ENCODE peak calls at places on chromosomes 11 and 22, in seven cellular contexts. K is A549, I is heart left ventricle, G is transverse colon, H is sigmoid colon, F is HCT116, P is Peyer's patch. M is an unnamed sample.

GRCh38 chr22:30947821-30948454 is 20.6 kb downstream of the MORC2 start:
- DNase-seq in K (no peak), P (no peak), G (no peak), I (no peak), F (peak; percentile 16), H (no peak), M (no peak)

GRCh38 chr11:68313574-68314202 is 1.3 kb downstream of the LRP5 start:
- DNase-seq in K (no peak), F (no peak), G (no peak), H (no peak), I (peak; percentile 35), P (no peak), M (no peak)

GRCh38 chr11:76394411-76394810 is 13.3 kb downstream of the GVQW3 start:
- DNase-seq in G (no peak), P (no peak), F (no peak), K (no peak), I (no peak), H (no peak), M (no peak)

GRCh38 chr11:116379185-116379828 is 393.5 kb downstream of the BUD13 start:
- DNase-seq in P (no peak), G (peak; percentile 11), H (no peak), K (no peak), I (no peak), F (no peak), M (no peak)

GRCh38 chr22:30423296-30423958 is 2.1 kb upstream of the MTFP1 start:
- DNase-seq in G (peak; percentile 56), P (peak; percentile 70), H (peak; percentile 83), I (no peak), F (no peak), K (no peak), M (no peak)

GRCh38 chr11:116471608-116472007 is 301.2 kb downstream of the BUD13 start:
- DNase-seq in P (no peak), I (no peak), F (peak; percentile 32), G (no peak), K (no peak), H (no peak), M (no peak)

GRCh38 chr11:10742460-10743208 is 8.4 kb upstream of the CTR9 start:
- DNase-seq in F (no peak), K (no peak), P (no peak), H (no peak), G (no peak), I (no peak), M (no peak)

GRCh38 chr11:130999992-131000770 is 83.9 kb upstream of the SNX19 start:
- DNase-seq in K (peak; percentile 38), P (no peak), I (no peak), H (no peak), G (no peak), F (peak; percentile 19), M (no peak)

GRCh38 chr11:106482920-106483761 is 405.7 kb downstream of the AASDHPPT start:
- DNase-seq in H (no peak), I (no peak), F (no peak), G (no peak), K (no peak), P (no peak), M (no peak)

GRCh38 chr22:33512961-33513360 is 407.3 kb downstream of the LARGE1 start:
- DNase-seq in H (no peak), K (no peak), I (no peak), P (no peak), F (no peak), G (no peak), M (no peak)

GRCh38 chr11:82865841-82866240 is 34.4 kb downstream of the PRCP start:
- DNase-seq in F (no peak), I (no peak), P (no peak), G (no peak), H (no peak), K (no peak), M (no peak)

GRCh38 chr11:82863209-82863608 is 37.0 kb downstream of the PRCP start:
- DNase-seq in P (no peak), F (no peak), G (no peak), K (no peak), I (no peak), H (no peak), M (no peak)

GRCh38 chr11:82867495-82868082 is 32.6 kb downstream of the PRCP start:
- DNase-seq in F (peak; percentile 64), I (peak; percentile 58), P (peak; percentile 93), K (peak; percentile 50), G (peak; percentile 75), H (peak; percentile 83), M (peak; percentile 99)

GRCh38 chr11:82862379-82862778 is 37.9 kb downstream of the PRCP start:
- DNase-seq in G (no peak), F (no peak), P (no peak), I (no peak), K (no peak), H (no peak), M (no peak)

DNA sequence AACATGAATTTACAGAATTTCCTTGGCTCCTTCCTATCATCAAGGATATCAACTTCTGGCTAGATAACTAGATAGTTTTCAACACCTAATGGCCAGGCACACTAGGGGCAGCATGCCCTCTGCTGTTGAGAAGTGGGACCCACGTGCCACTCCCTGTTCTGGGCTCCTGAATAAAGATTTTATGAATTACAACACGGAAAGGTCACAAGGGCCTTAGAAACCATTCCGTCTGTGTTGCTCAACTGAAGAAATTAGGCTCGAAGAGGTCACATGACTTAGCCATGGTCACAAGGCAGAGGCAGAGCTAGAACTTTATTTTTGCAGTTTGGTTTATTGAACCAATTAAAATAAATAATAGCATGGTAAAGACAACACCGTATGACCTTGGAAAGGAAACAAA is 36.0 kb downstream of the PRCP start:
- DNase-seq in F (peak; percentile 32), P (peak; percentile 74), K (peak; percentile 66), H (peak; percentile 81), I (peak; percentile 29), G (peak; percentile 44), M (peak; percentile 69)
- TF ChIP-seq CTCF in F (peak; percentile 75), P (peak; percentile 2), K (peak; percentile 67), H (no peak), I (peak; percentile 57), G (peak; percentile 57), M (peak; percentile 48)

GRCh38 chr22:29072979-29073617 is at the start of gene KREMEN1:
- DNase-seq in G (peak; percentile 26), I (no peak), P (no peak), F (no peak), K (no peak), H (no peak), M (no peak)

GRCh38 chr22:29070490-29070889 is 2.3 kb upstream of the KREMEN1 start:
- DNase-seq in G (no peak), P (no peak), K (no peak), I (no peak), F (no peak), H (no peak), M (no peak)

GRCh38 chr22:29069476-29069875 is 3.4 kb upstream of the KREMEN1 start:
- DNase-seq in K (no peak), P (no peak), I (no peak), G (no peak), F (no peak), H (no peak), M (no peak)

GRCh38 chr22:29072193-29072978 is 449 bp upstream of the KREMEN1 start:
- DNase-seq in K (peak; percentile 63), H (peak; percentile 90), I (peak; percentile 86), G (peak; percentile 97), F (peak; percentile 89), P (peak; percentile 96), M (peak; percentile 78)

GRCh38 chr22:29071261-29072045 is 1.4 kb upstream of the KREMEN1 start:
- DNase-seq in F (no peak), H (peak; percentile 75), G (peak; percentile 75), I (no peak), K (no peak), P (peak; percentile 72), M (no peak)
- TF ChIP-seq POLR2A in F (no peak), H (no peak), G (peak; percentile 50), I (no peak), K (no peak), P (no peak), M (no peak)

GRCh38 chr22:44994399-44995281 is 15.2 kb downstream of the PHF21B start:
- DNase-seq in F (no peak), H (no peak), K (no peak), P (no peak), I (no peak), G (no peak), M (no peak)
- H3K27ac ChIP-seq in F (no peak overlapping the region), H (no peak overlapping the region), K (no peak overlapping the region), P (no peak overlapping the region), I (no peak overlapping the region), G (no peak overlapping the region), M (no peak overlapping the region)

GRCh38 chr11:61111060-61111435 is 8.8 kb downstream of the CD5 start:
- DNase-seq in I (no peak), G (no peak), K (no peak), F (no peak), H (no peak), P (no peak), M (no peak)
- TF ChIP-seq CTCF in I (no peak), G (no peak), K (no peak), F (no peak), H (no peak), P (no peak), M (no peak)

GRCh38 chr11:95373241-95373640 is 142.2 kb upstream of the SESN3 start:
- DNase-seq in P (no peak), F (no peak), G (no peak), K (no peak), H (no peak), I (no peak), M (no peak)

GRCh38 chr11:95375451-95375850 is 144.4 kb upstream of the SESN3 start:
- DNase-seq in G (no peak), K (no peak), P (no peak), H (no peak), I (no peak), F (no peak), M (no peak)

GRCh38 chr11:95375881-95376280 is 144.9 kb upstream of the SESN3 start:
- DNase-seq in K (no peak), H (no peak), I (no peak), F (no peak), P (no peak), G (no peak), M (no peak)

GRCh38 chr11:95372097-95372656 is 141.2 kb upstream of the SESN3 start:
- DNase-seq in H (no peak), K (no peak), G (no peak), I (no peak), F (no peak), P (no peak), M (no peak)

GRCh38 chr11:95371147-95371546 is 140.1 kb upstream of the SESN3 start:
- DNase-seq in K (no peak), P (no peak), H (no peak), I (no peak), G (no peak), F (no peak), M (no peak)
- TF ChIP-seq POLR2A in K (no peak), P (no peak), H (no peak), I (no peak), G (no peak), F (no peak), M (no peak)

DNA sequence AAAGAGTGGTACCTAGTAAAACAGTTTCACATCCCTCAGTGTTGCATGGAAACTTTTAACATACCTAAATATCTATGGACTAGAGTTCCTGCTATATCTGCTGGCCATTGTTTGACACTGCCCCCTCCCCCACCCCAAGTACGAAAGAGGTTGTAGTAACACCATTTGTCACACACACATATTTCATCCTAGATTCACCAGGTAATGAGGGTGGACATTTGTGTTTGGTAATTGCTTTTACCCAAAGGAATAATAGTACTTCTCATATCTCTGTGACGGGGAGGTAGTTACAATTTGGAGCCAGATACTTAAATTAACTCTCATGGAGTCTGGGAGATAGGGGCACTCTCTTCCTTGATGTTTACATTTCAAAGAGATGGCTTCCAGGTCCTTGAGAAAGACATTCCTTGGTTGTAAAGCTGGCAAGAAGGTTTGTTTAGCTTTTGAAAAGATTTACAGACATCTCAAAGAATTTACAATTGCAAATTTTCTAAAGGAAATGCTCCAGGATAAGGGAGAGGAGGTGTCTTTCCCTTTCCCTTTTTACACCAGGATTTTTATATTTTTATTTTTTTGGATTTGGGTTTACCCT is 38.8 kb downstream of the REXO2 start:
- DNase-seq in G (no peak), K (no peak), F (no peak), P (no peak), I (no peak), H (no peak), M (no peak)
- H3K27ac ChIP-seq in G (no peak overlapping the region), K (no peak overlapping the region), F (no peak overlapping the region), P (no peak overlapping the region), I (no peak overlapping the region), H (no peak overlapping the region), M (no peak overlapping the region)

M was measured in tibial nerve.